ENCODE peak calls at places on chromosomes 13 and 19, in eight cellular contexts. Z is right lobe of liver, N is tibial nerve, F is stomach, M is colonic mucosa, T is endothelial cell of umbilical vein, I is BE2C, D is transverse colon. X is an unnamed sample. For H3K4me1, the result is how much of the 10 kb centered on the place peaks cover.

GRCh38 chr19:16659832-16660708 is at the start of gene SMIM7:
- DNase-seq in F (peak), N (peak), D (peak), I (peak), M (peak), Z (peak), T (peak), X (peak)

GRCh38 chr19:28103916-28104315 is 1109.0 kb downstream of the UQCRFS1 start:
- DNase-seq in T (no peak), D (no peak), I (no peak), M (no peak), Z (no peak), N (no peak), F (no peak), X (no peak)

GRCh38 chr19:7857727-7858701 is 16.2 kb downstream of the PRR36 start:
- DNase-seq in D (no peak), Z (no peak), F (no peak), I (no peak), M (no peak), T (no peak), N (no peak), X (no peak)

GRCh38 chr19:4582980-4583842 is 23.7 kb upstream of the SEMA6B start:
- DNase-seq in M (no peak), I (no peak), D (no peak), F (no peak), Z (no peak), N (no peak), T (no peak), X (no peak)

GRCh38 chr13:55244991-55245644 is 1895.6 kb upstream of the PRR20A start:
- DNase-seq in D (no peak), F (no peak), T (no peak), M (no peak), Z (no peak), N (no peak), I (peak), X (no peak)

GRCh38 chr13:66424417-66424816 is 805.7 kb downstream of the PCDH9 start:
- DNase-seq in Z (no peak), M (no peak), T (peak), N (no peak), I (no peak), D (no peak), F (no peak), X (no peak)

GRCh38 chr13:113855931-113856715 is 7.8 kb downstream of the GAS6 start:
- DNase-seq in F (no peak), T (no peak), Z (no peak), M (no peak), I (no peak), D (no peak), N (no peak), X (peak)

GRCh38 chr13:39942177-39942900 is 286.9 kb downstream of the COG6 start:
- DNase-seq in D (no peak), M (no peak), I (no peak), T (no peak), N (no peak), F (no peak), Z (no peak), X (no peak)

GRCh38 chr13:95641291-95641811 is 3.2 kb downstream of the DZIP1 start:
- DNase-seq in I (peak), T (peak), Z (no peak), D (peak), M (no peak), F (no peak), N (no peak), X (peak)

GRCh38 chr19:17475541-17476115 is 5.3 kb downstream of the SLC27A1 start:
- DNase-seq in D (peak), T (no peak), Z (no peak), F (peak), M (no peak), N (peak), I (no peak), X (no peak)

GRCh38 chr13:111929036-111929616 is 137.8 kb upstream of the SOX1 start:
- DNase-seq in M (no peak), T (no peak), N (no peak), D (no peak), Z (no peak), F (peak), I (no peak), X (no peak)

GRCh38 chr19:19619121-19619848 is 798 bp upstream of the PBX4 start:
- DNase-seq in T (no peak), N (no peak), D (no peak), Z (no peak), F (no peak), I (no peak), M (no peak), X (no peak)

GRCh38 chr13:50320297-50320862 is 305.1 kb downstream of the KCNRG start:
- DNase-seq in Z (no peak), M (no peak), T (peak), D (no peak), F (no peak), N (no peak), I (no peak), X (no peak)

GRCh38 chr19:12838182-12838890 is at the start of gene MAST1:
- DNase-seq in M (peak), D (peak), N (no peak), T (no peak), I (peak), F (peak), Z (no peak), X (no peak)

GRCh38 chr13:99191900-99192399 is 8.7 kb upstream of the UBAC2 start:
- DNase-seq in N (no peak), Z (no peak), D (peak), M (peak), I (no peak), T (no peak), F (peak), X (no peak)

GRCh38 chr19:954672-955494 is 29.0 kb downstream of the ARID3A start:
- DNase-seq in N (no peak), M (no peak), Z (peak), I (peak), T (no peak), F (no peak), D (peak), X (no peak)

GRCh38 chr13:30835442-30835841 is 70.6 kb upstream of the MEDAG start:
- DNase-seq in F (no peak), T (no peak), M (peak), I (no peak), D (peak), Z (no peak), N (no peak), X (no peak)

GRCh38 chr13:90565985-90566713 is 781.3 kb upstream of the MIR17HG start:
- DNase-seq in D (no peak), T (no peak), F (no peak), I (no peak), N (no peak), M (no peak), Z (no peak), X (no peak)

GRCh38 chr19:2494447-2495129 is 18.7 kb downstream of the GADD45B start:
- DNase-seq in Z (peak), N (peak), D (peak), I (peak), F (peak), M (peak), T (peak), X (peak)

GRCh38 chr19:17448190-17448967 is at the start of gene TMEM221:
- DNase-seq in T (no peak), I (peak), N (peak), F (peak), Z (no peak), D (peak), M (peak), X (peak)

GRCh38 chr19:1469200-1469935 is 9.6 kb downstream of the C19orf25 start:
- DNase-seq in D (no peak), M (no peak), I (no peak), F (no peak), Z (no peak), T (no peak), N (no peak), X (no peak)

GRCh38 chr13:95948646-95949045 is 104.6 kb downstream of the UGGT2 start:
- DNase-seq in I (peak), Z (no peak), M (no peak), D (no peak), F (no peak), N (no peak), T (no peak), X (no peak)

GRCh38 chr13:83879431-83880171 is 2.7 kb downstream of the SLITRK1 start:
- DNase-seq in D (no peak), F (no peak), Z (no peak), I (no peak), N (no peak), M (no peak), T (no peak), X (no peak)

GRCh38 chr13:77430377-77430951 is 103.6 kb upstream of the MYCBP2 start:
- DNase-seq in M (no peak), N (no peak), T (no peak), F (no peak), D (no peak), Z (no peak), I (no peak), X (no peak)

GRCh38 chr13:41470187-41470586 is 12.8 kb downstream of the RGCC start:
- DNase-seq in I (no peak), T (no peak), F (no peak), N (no peak), Z (no peak), D (no peak), M (no peak), X (no peak)

GRCh38 chr13:100108913-100109507 is 20.1 kb downstream of the PCCA start:
- DNase-seq in I (no peak), T (no peak), D (no peak), M (no peak), Z (no peak), N (no peak), F (no peak), X (no peak)

GRCh38 chr19:50654882-50655281 is 5.6 kb downstream of the C19orf81 start:
- DNase-seq in T (no peak), I (no peak), D (no peak), Z (no peak), N (no peak), M (no peak), F (no peak), X (no peak)

GRCh38 chr13:109874921-109875454 is 88.6 kb upstream of the IRS2 start:
- DNase-seq in M (no peak), N (no peak), T (no peak), D (no peak), Z (no peak), I (no peak), F (no peak), X (no peak)

GRCh38 chr19:48182434-48182833 is 12.0 kb downstream of the ZSWIM9 start:
- DNase-seq in Z (no peak), T (no peak), I (no peak), F (no peak), N (no peak), M (no peak), D (no peak), X (no peak)
- TF ChIP-seq CTCF in Z (no peak), T (no peak), I (no peak), F (no peak), N (no peak), M (no peak), D (no peak), X (no peak)

DNA sequence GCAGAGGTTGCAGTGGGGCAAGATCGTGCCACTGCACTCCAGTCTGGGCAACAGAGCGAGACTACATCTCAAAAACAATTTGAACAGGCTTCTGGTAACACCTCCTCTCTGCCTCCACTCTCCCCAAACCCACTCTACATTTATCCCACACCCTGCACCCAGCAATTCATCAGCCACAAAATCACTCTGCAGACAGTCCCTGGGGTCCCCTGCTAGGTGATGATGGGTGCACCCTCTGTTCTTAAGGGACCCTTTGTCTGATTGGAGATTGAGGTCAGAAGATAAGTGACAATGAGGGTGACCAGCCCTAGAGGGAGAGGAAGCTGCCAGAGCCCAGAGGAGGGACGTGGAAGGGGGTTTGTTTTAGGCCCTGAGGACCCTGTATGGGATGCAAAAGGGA is 2.2 kb downstream of the BCL3 start:
- DNase-seq in F (no peak), N (no peak), D (no peak), I (no peak), M (no peak), T (no peak), Z (no peak), X (no peak)
- H3K4me1 ChIP-seq in F (half or more), N (half or more), D (half or more), I (under half), M (under half), T (under half), Z (under half), X (under half)

GRCh38 chr19:40584007-40584406 is 7.3 kb downstream of the SHKBP1 start:
- DNase-seq in T (no peak), Z (no peak), D (no peak), F (no peak), I (no peak), N (no peak), M (no peak), X (no peak)
- TF ChIP-seq CTCF in T (peak), Z (no peak), D (no peak), F (no peak), I (peak), N (no peak), M (no peak), X (no peak)

GRCh38 chr19:41221514-41222205 is 2.6 kb downstream of the AXL start:
- DNase-seq in M (no peak), F (no peak), D (no peak), I (no peak), N (no peak), Z (no peak), T (no peak), X (no peak)
- H3K4me1 ChIP-seq in M (under half), F (half or more), D (under half), I (under half), N (half or more), Z (under half), T (half or more), X (under half)

GRCh38 chr13:38417241-38417640 is 67.6 kb downstream of the UFM1 start:
- DNase-seq in D (no peak), N (no peak), Z (no peak), F (no peak), I (no peak), T (no peak), M (no peak), X (no peak)

GRCh38 chr13:38415233-38415632 is 65.6 kb downstream of the UFM1 start:
- DNase-seq in D (peak), Z (no peak), I (no peak), T (no peak), N (no peak), F (no peak), M (no peak), X (no peak)

GRCh38 chr13:38419312-38419873 is 69.7 kb downstream of the UFM1 start:
- DNase-seq in I (no peak), D (no peak), M (no peak), N (no peak), F (no peak), Z (no peak), T (no peak), X (no peak)

GRCh38 chr13:38418286-38418685 is 68.6 kb downstream of the UFM1 start:
- DNase-seq in I (no peak), T (no peak), F (no peak), M (no peak), D (no peak), Z (no peak), N (no peak), X (no peak)

DNA sequence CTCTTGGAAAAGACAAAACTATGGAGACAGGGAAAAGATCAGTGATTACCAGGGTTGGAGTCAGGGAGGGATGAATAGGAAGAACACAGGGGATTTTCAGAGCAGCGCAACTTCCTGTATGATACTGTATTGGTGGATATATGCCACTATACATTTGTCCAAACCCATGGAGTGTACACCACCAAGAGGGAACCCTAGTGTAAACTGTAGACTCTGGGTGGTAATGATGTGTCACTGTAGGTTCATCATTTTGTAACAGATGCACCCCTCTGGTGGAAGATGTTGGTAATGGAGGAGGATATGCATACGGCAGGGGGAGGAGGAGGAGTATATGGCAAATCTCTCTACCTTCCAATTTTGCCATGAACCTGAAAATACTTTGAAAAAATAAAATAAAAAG is 68.1 kb downstream of the UFM1 start:
- DNase-seq in D (no peak), M (no peak), I (peak), N (no peak), T (no peak), Z (no peak), F (no peak), X (no peak)
- TF ChIP-seq CTCF in D (no peak), M (no peak), I (peak), N (no peak), T (no peak), Z (peak), F (no peak), X (no peak)

GRCh38 chr13:45218689-45219088 is 17.8 kb upstream of the KCTD4 start:
- DNase-seq in T (peak), I (no peak), Z (no peak), F (no peak), N (no peak), D (no peak), M (no peak), X (no peak)
- H3K4me1 ChIP-seq in T (under half), I (under half), Z (under half), F (under half), N (under half), D (under half), M (under half), X (under half)

DNA sequence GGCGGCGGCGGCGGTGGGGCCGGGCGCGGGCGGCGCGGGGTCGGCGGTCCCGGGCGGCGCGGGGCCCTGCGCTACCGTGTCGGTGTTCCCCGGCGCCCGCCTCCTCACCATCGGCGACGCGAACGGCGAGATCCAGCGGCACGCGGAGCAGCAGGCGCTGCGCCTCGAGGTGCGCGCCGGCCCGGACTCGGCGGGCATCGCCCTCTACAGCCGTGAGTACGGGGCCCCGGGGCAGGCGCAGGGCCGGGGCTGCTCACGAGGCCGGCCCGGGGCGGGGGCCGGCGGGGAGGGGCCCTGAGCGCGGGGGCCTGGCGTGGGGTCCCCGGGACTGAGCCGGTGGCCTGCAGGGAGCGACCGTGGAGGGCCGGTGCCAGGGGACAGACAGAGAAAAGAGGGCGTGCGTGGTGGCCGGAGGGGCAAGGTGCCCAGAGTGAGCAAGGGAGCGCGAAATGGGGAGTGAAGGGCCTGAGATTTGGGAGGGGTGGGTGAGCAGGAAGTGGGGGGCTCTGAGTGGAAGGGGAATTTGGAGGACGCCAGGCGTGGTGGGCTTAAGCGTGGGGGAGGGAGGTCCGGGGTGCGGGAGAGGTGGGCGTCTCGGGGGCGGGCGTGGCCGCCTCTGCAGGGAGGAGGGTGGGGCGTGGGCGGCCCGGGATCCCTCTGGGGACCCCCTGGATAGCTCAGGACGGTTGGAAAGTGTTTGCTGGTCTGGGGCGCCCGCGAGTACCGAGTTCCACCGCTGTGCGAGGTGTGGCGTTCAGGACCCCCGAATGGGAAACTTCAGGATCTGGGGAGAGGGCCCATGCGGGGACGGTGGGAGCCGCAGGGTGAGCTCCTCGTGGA is 578 bp downstream of the CARM1 start:
- DNase-seq in D (peak), T (peak), M (peak), F (peak), Z (peak), I (peak), N (no peak), X (peak)
- TF ChIP-seq CTCF in D (peak), T (peak), M (peak), F (no peak), Z (no peak), I (no peak), N (no peak), X (no peak)

X was measured in uterus.